ENCODE peak calls at places on chromosomes 2 and 18, in eight cellular contexts. One of them, this sample, is unnamed.
A peak's percentile ranks its signal among the peaks of the same experiment; 100 is the strongest.

GRCh38 chr2:203858176-203858575 is 9.4 kb upstream of the CTLA4 start:
- DNase-seq in kidney: no peak
- DNase-seq in AG04450: no peak
- DNase-seq in GM12878: no peak
- DNase-seq in upper lobe of right lung: no peak
- DNase-seq in PC-9: no peak
- DNase-seq in right cardiac atrium: no peak
- DNase-seq in esophagus squamous epithelium: no peak
- DNase-seq in this sample: no peak

GRCh38 chr18:54675076-54675475 is 84.0 kb downstream of the DYNAP start:
- DNase-seq in kidney: no peak
- DNase-seq in AG04450: no peak
- DNase-seq in GM12878: no peak
- DNase-seq in upper lobe of right lung: no peak
- DNase-seq in PC-9: no peak
- DNase-seq in right cardiac atrium: no peak
- DNase-seq in esophagus squamous epithelium: no peak
- DNase-seq in this sample: no peak

GRCh38 chr2:97713296-97714083 is at the start of gene ZAP70:
- DNase-seq in kidney: peak; percentile 76
- DNase-seq in AG04450: no peak
- DNase-seq in GM12878: no peak
- DNase-seq in upper lobe of right lung: peak; percentile 63
- DNase-seq in PC-9: no peak
- DNase-seq in right cardiac atrium: no peak
- DNase-seq in esophagus squamous epithelium: no peak
- DNase-seq in this sample: peak; percentile 54

GRCh38 chr2:42171396-42171971 is 2.3 kb downstream of the EML4 start:
- DNase-seq in kidney: no peak
- DNase-seq in AG04450: no peak
- DNase-seq in GM12878: no peak
- DNase-seq in upper lobe of right lung: no peak
- DNase-seq in PC-9: no peak
- DNase-seq in right cardiac atrium: no peak
- DNase-seq in esophagus squamous epithelium: no peak
- DNase-seq in this sample: no peak

GRCh38 chr2:150062416-150062815 is 425.1 kb downstream of the RND3 start:
- DNase-seq in kidney: no peak
- DNase-seq in AG04450: no peak
- DNase-seq in GM12878: no peak
- DNase-seq in upper lobe of right lung: no peak
- DNase-seq in PC-9: no peak
- DNase-seq in right cardiac atrium: no peak
- DNase-seq in esophagus squamous epithelium: no peak
- DNase-seq in this sample: no peak

GRCh38 chr2:209868595-209868994 is 97.0 kb downstream of the UNC80 start:
- DNase-seq in kidney: no peak
- DNase-seq in AG04450: no peak
- DNase-seq in GM12878: no peak
- DNase-seq in upper lobe of right lung: no peak
- DNase-seq in PC-9: no peak
- DNase-seq in right cardiac atrium: no peak
- DNase-seq in esophagus squamous epithelium: no peak
- DNase-seq in this sample: no peak

GRCh38 chr2:99911711-99912110 is 230.7 kb downstream of the AFF3 start:
- DNase-seq in kidney: no peak
- DNase-seq in AG04450: no peak
- DNase-seq in GM12878: no peak
- DNase-seq in upper lobe of right lung: no peak
- DNase-seq in PC-9: no peak
- DNase-seq in right cardiac atrium: no peak
- DNase-seq in esophagus squamous epithelium: no peak
- DNase-seq in this sample: no peak

GRCh38 chr2:157056200-157056676 is 201.3 kb upstream of the GALNT5 start:
- DNase-seq in kidney: no peak
- DNase-seq in AG04450: peak; percentile 42
- DNase-seq in GM12878: no peak
- DNase-seq in upper lobe of right lung: no peak
- DNase-seq in PC-9: no peak
- DNase-seq in right cardiac atrium: no peak
- DNase-seq in esophagus squamous epithelium: no peak
- DNase-seq in this sample: no peak

GRCh38 chr2:29714333-29714732 is 207.1 kb downstream of the ALK start:
- DNase-seq in kidney: no peak
- DNase-seq in AG04450: no peak
- DNase-seq in GM12878: no peak
- DNase-seq in upper lobe of right lung: no peak
- DNase-seq in PC-9: no peak
- DNase-seq in right cardiac atrium: no peak
- DNase-seq in esophagus squamous epithelium: no peak
- DNase-seq in this sample: no peak

GRCh38 chr18:76367168-76367785 is 127.8 kb downstream of the ZNF516 start:
- DNase-seq in kidney: no peak
- DNase-seq in AG04450: no peak
- DNase-seq in GM12878: no peak
- DNase-seq in upper lobe of right lung: no peak
- DNase-seq in PC-9: no peak
- DNase-seq in right cardiac atrium: no peak
- DNase-seq in esophagus squamous epithelium: no peak
- DNase-seq in this sample: no peak

GRCh38 chr2:240021488-240022104 is 3.5 kb downstream of the NDUFA10 start:
- DNase-seq in kidney: peak; percentile 80
- DNase-seq in AG04450: peak; percentile 11
- DNase-seq in GM12878: no peak
- DNase-seq in upper lobe of right lung: peak; percentile 84
- DNase-seq in PC-9: peak; percentile 47
- DNase-seq in right cardiac atrium: peak; percentile 59
- DNase-seq in esophagus squamous epithelium: no peak
- DNase-seq in this sample: peak; percentile 25

GRCh38 chr2:143835481-143835880 is 684.4 kb downstream of the ZEB2 start:
- DNase-seq in kidney: no peak
- DNase-seq in AG04450: no peak
- DNase-seq in GM12878: no peak
- DNase-seq in upper lobe of right lung: no peak
- DNase-seq in PC-9: no peak
- DNase-seq in right cardiac atrium: no peak
- DNase-seq in esophagus squamous epithelium: no peak
- DNase-seq in this sample: no peak

GRCh38 chr2:169361706-169362345 is 508 bp downstream of the LRP2 start:
- DNase-seq in kidney: peak; percentile 70
- DNase-seq in AG04450: no peak
- DNase-seq in GM12878: no peak
- DNase-seq in upper lobe of right lung: peak; percentile 72
- DNase-seq in PC-9: no peak
- DNase-seq in right cardiac atrium: peak; percentile 15
- DNase-seq in esophagus squamous epithelium: no peak
- DNase-seq in this sample: no peak

GRCh38 chr2:74954500-74954874 is 4.0 kb upstream of the POLE4 start:
- DNase-seq in kidney: no peak
- DNase-seq in AG04450: no peak
- DNase-seq in GM12878: no peak
- DNase-seq in upper lobe of right lung: no peak
- DNase-seq in PC-9: no peak
- DNase-seq in right cardiac atrium: no peak
- DNase-seq in esophagus squamous epithelium: no peak
- DNase-seq in this sample: no peak

GRCh38 chr2:74953796-74954499 is 4.5 kb upstream of the POLE4 start:
- DNase-seq in kidney: no peak
- DNase-seq in AG04450: no peak
- DNase-seq in GM12878: no peak
- DNase-seq in upper lobe of right lung: no peak
- DNase-seq in PC-9: no peak
- DNase-seq in right cardiac atrium: no peak
- DNase-seq in esophagus squamous epithelium: no peak
- DNase-seq in this sample: no peak

GRCh38 chr2:74957886-74958276 is 562 bp upstream of the POLE4 start:
- DNase-seq in kidney: no peak
- DNase-seq in AG04450: no peak
- DNase-seq in GM12878: no peak
- DNase-seq in upper lobe of right lung: no peak
- DNase-seq in PC-9: no peak
- DNase-seq in right cardiac atrium: no peak
- DNase-seq in esophagus squamous epithelium: no peak
- DNase-seq in this sample: no peak

GRCh38 chr2:74958277-74959105 is at the start of gene POLE4:
- DNase-seq in kidney: peak; percentile 97
- DNase-seq in AG04450: peak; percentile 46
- DNase-seq in GM12878: peak; percentile 68
- DNase-seq in upper lobe of right lung: peak; percentile 98
- DNase-seq in PC-9: peak; percentile 70
- DNase-seq in right cardiac atrium: peak; percentile 96
- DNase-seq in esophagus squamous epithelium: peak; percentile 48
- DNase-seq in this sample: peak; percentile 84

GRCh38 chr2:74959106-74959751 is 786 bp downstream of the POLE4 start:
- DNase-seq in kidney: peak; percentile 59
- DNase-seq in AG04450: no peak
- DNase-seq in GM12878: no peak
- DNase-seq in upper lobe of right lung: peak; percentile 53
- DNase-seq in PC-9: no peak
- DNase-seq in right cardiac atrium: no peak
- DNase-seq in esophagus squamous epithelium: no peak
- DNase-seq in this sample: peak; percentile 4
- H3K27ac ChIP-seq in kidney: peak overlapping the region; percentile 95
- H3K27ac ChIP-seq in AG04450: no peak overlapping the region
- H3K27ac ChIP-seq in GM12878: no peak overlapping the region
- H3K27ac ChIP-seq in upper lobe of right lung: peak overlapping the region; percentile 91
- H3K27ac ChIP-seq in PC-9: no peak overlapping the region
- H3K27ac ChIP-seq in right cardiac atrium: no peak overlapping the region
- H3K27ac ChIP-seq in esophagus squamous epithelium: peak overlapping the region; percentile 92
- H3K27ac ChIP-seq in this sample: peak overlapping the region; percentile 82

DNA sequence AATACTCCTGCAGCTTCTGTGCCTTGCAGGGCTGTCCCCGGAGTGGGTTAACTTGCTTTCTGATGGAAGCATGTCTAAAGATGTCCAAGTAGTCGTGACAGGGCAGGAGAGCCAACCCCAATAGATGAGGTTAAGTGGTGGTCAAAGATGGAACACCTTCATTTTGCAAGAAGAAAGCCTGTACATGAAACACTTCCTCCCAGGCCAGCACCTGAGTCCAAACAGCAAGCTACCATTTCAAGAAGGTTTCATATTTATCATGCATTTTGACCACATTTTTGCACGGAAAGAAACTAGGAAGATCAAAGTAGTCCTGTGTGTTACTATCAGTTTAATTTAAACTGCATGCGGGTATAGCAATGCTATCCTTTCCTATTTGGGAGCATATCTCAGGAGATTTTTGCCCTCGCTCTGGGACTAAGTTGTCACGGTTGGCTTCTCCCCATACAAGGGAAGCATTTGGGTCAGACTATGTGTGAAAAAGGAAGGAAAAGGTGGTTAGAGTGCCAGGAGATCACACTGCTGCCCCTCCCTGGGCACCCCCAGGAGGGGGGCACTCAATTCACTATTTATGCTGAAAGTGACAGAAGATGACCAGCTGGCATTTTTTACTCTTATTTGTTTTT is 187.6 kb downstream of the ZNF521 start:
- DNase-seq in kidney: no peak
- DNase-seq in AG04450: no peak
- DNase-seq in GM12878: no peak
- DNase-seq in upper lobe of right lung: no peak
- DNase-seq in PC-9: no peak
- DNase-seq in right cardiac atrium: no peak
- DNase-seq in esophagus squamous epithelium: no peak
- DNase-seq in this sample: no peak
- H3K27ac ChIP-seq in kidney: no peak overlapping the region
- H3K27ac ChIP-seq in AG04450: peak overlapping the region; percentile 11
- H3K27ac ChIP-seq in GM12878: peak overlapping the region; percentile 54
- H3K27ac ChIP-seq in upper lobe of right lung: peak overlapping the region; percentile 56
- H3K27ac ChIP-seq in PC-9: no peak overlapping the region
- H3K27ac ChIP-seq in right cardiac atrium: no peak overlapping the region
- H3K27ac ChIP-seq in esophagus squamous epithelium: peak overlapping the region; percentile 38
- H3K27ac ChIP-seq in this sample: no peak overlapping the region

DNA sequence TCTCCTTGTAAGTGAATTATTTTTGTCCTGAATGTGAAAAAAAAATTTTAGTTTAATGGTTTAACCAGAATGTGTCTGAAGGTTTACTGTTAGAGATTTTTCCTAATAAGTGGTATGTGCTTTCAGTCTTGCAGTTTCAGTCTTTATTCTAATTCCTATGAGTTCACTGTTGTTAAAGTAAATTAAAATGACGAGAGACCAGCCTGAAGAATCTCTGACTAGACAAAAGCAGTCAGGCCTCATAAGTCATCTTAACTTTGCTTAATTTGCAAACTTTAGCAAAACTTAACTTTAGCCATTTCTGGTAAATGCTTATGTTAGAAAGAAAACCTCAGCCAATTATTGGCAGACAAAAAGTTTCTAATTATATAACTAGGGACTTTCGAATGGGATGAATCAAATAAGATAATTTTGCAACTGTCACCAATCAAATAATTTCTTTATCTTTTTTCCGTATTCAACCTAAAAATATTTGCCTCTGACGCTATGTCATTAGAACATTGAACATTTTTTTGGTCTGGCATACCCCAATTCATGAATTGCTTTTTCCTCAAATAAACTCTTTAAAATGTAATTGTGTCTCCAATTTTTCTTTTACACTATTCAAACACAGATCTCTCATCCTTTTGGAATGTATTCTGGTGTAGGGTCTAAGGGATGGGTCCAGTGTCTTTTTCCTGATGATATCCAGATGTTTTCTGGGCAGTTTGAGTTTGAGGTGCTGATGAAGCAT is 70.6 kb downstream of the ACAA2 start:
- DNase-seq in kidney: no peak
- DNase-seq in AG04450: no peak
- DNase-seq in GM12878: no peak
- DNase-seq in upper lobe of right lung: no peak
- DNase-seq in PC-9: no peak
- DNase-seq in right cardiac atrium: no peak
- DNase-seq in esophagus squamous epithelium: no peak
- DNase-seq in this sample: no peak
- H3K27ac ChIP-seq in kidney: no peak overlapping the region
- H3K27ac ChIP-seq in AG04450: no peak overlapping the region
- H3K27ac ChIP-seq in GM12878: no peak overlapping the region
- H3K27ac ChIP-seq in upper lobe of right lung: no peak overlapping the region
- H3K27ac ChIP-seq in PC-9: no peak overlapping the region
- H3K27ac ChIP-seq in right cardiac atrium: no peak overlapping the region
- H3K27ac ChIP-seq in esophagus squamous epithelium: no peak overlapping the region
- H3K27ac ChIP-seq in this sample: no peak overlapping the region

GRCh38 chr2:137345994-137346393 is 580.6 kb downstream of the THSD7B start:
- DNase-seq in kidney: no peak
- DNase-seq in AG04450: no peak
- DNase-seq in GM12878: no peak
- DNase-seq in upper lobe of right lung: no peak
- DNase-seq in PC-9: no peak
- DNase-seq in right cardiac atrium: no peak
- DNase-seq in esophagus squamous epithelium: no peak
- DNase-seq in this sample: no peak

GRCh38 chr2:137348301-137348700 is 583.0 kb downstream of the THSD7B start:
- DNase-seq in kidney: no peak
- DNase-seq in AG04450: no peak
- DNase-seq in GM12878: no peak
- DNase-seq in upper lobe of right lung: no peak
- DNase-seq in PC-9: no peak
- DNase-seq in right cardiac atrium: no peak
- DNase-seq in esophagus squamous epithelium: no peak
- DNase-seq in this sample: no peak
- H3K27ac ChIP-seq in kidney: no peak overlapping the region
- H3K27ac ChIP-seq in AG04450: no peak overlapping the region
- H3K27ac ChIP-seq in GM12878: no peak overlapping the region
- H3K27ac ChIP-seq in upper lobe of right lung: no peak overlapping the region
- H3K27ac ChIP-seq in PC-9: no peak overlapping the region
- H3K27ac ChIP-seq in right cardiac atrium: no peak overlapping the region
- H3K27ac ChIP-seq in esophagus squamous epithelium: no peak overlapping the region
- H3K27ac ChIP-seq in this sample: no peak overlapping the region

This sample was measured in effector memory CD4-positive, alpha-beta T cell.